ENCODE peak calls at places on chromosome 14, in eight cellular contexts. B, I, N, T, G, Q, Z and S are unnamed samples.

GRCh38 chr14:64549805-64550538 is at the start of gene PPP1R36:
- DNase-seq in I (no peak), Q (no peak), T (no peak), Z (peak), N (peak), G (no peak), B (peak), S (peak)

GRCh38 chr14:62709773-62710172 is 335.5 kb downstream of the KCNH5 start:
- DNase-seq in T (no peak), Q (no peak), B (no peak), N (no peak), I (no peak), G (no peak), Z (no peak), S (no peak)

GRCh38 chr14:36301159-36301558 is 19.3 kb downstream of the MBIP start:
- DNase-seq in T (no peak), G (no peak), N (no peak), Q (no peak), Z (no peak), I (no peak), B (no peak), S (no peak)

GRCh38 chr14:38311655-38312054 is 55.8 kb upstream of the CLEC14A start:
- DNase-seq in N (no peak), I (no peak), Z (no peak), B (no peak), T (peak), G (no peak), Q (no peak), S (no peak)

GRCh38 chr14:21382095-21382494 is 1.7 kb downstream of the SUPT16H start:
- DNase-seq in I (no peak), N (no peak), Z (no peak), B (no peak), Q (no peak), G (no peak), T (no peak), S (no peak)

GRCh38 chr14:75426332-75427125 is 1.3 kb upstream of the JDP2 start:
- DNase-seq in T (no peak), I (no peak), B (peak), N (no peak), Z (no peak), Q (no peak), G (no peak), S (peak)

GRCh38 chr14:75531660-75532317 is 9.5 kb downstream of the BATF start:
- DNase-seq in B (no peak), N (no peak), I (no peak), T (no peak), Z (no peak), G (no peak), Q (no peak), S (peak)

GRCh38 chr14:64636208-64636979 is 67.8 kb upstream of the PLEKHG3 start:
- DNase-seq in I (peak), Q (peak), T (peak), B (peak), Z (peak), G (peak), N (peak), S (peak)

GRCh38 chr14:36553650-36554260 is 28.7 kb downstream of the NKX2-8 start:
- DNase-seq in G (peak), B (peak), Q (no peak), I (peak), Z (no peak), T (peak), N (peak), S (peak)

GRCh38 chr14:103808403-103809001 is 38.9 kb downstream of the PPP1R13B start:
- DNase-seq in B (peak), Q (peak), G (peak), Z (peak), I (peak), N (peak), T (peak), S (peak)

GRCh38 chr14:99206053-99206452 is 65.9 kb downstream of the BCL11B start:
- DNase-seq in T (no peak), Z (no peak), B (no peak), I (no peak), Q (no peak), G (no peak), N (no peak), S (no peak)

GRCh38 chr14:38211258-38211735 is 3.6 kb downstream of the SSTR1 start:
- DNase-seq in I (peak), Q (no peak), Z (peak), T (no peak), N (no peak), B (no peak), G (no peak), S (no peak)

GRCh38 chr14:106228541-106229158 is 702.3 kb downstream of the TMEM121 start:
- DNase-seq in T (no peak), Q (no peak), I (no peak), Z (no peak), B (no peak), N (no peak), G (no peak), S (peak)

GRCh38 chr14:94100847-94101246 is 9.7 kb upstream of the IFI27 start:
- DNase-seq in G (no peak), Q (no peak), I (no peak), N (no peak), T (no peak), Z (no peak), B (no peak), S (no peak)

GRCh38 chr14:81396108-81396507 is 4.0 kb downstream of the STON2 start:
- DNase-seq in B (no peak), Z (no peak), G (no peak), N (no peak), Q (no peak), I (no peak), T (no peak), S (no peak)

GRCh38 chr14:69152181-69152943 is 557 bp downstream of the DCAF5 start:
- DNase-seq in G (no peak), N (peak), T (peak), B (peak), I (peak), Q (no peak), Z (peak), S (no peak)

GRCh38 chr14:39360316-39360715 is 71.9 kb downstream of the FBXO33 start:
- DNase-seq in N (no peak), G (no peak), Z (no peak), T (no peak), Q (no peak), I (no peak), B (no peak), S (no peak)

GRCh38 chr14:65359503-65359902 is 53.0 kb upstream of the FUT8 start:
- DNase-seq in B (no peak), G (peak), Q (no peak), Z (no peak), N (no peak), I (no peak), T (peak), S (no peak)

GRCh38 chr14:99728981-99729451 is 44.9 kb downstream of the CYP46A1 start:
- DNase-seq in Q (no peak), T (no peak), B (no peak), I (no peak), Z (peak), N (no peak), G (no peak), S (no peak)

GRCh38 chr14:27387458-27387857 is 789.6 kb upstream of the NOVA1 start:
- DNase-seq in Z (no peak), B (no peak), I (no peak), G (no peak), Q (no peak), N (no peak), T (no peak), S (no peak)

GRCh38 chr14:99259327-99259726 is 12.7 kb downstream of the BCL11B start:
- DNase-seq in B (no peak), I (no peak), Q (no peak), Z (no peak), T (no peak), G (no peak), N (no peak), S (peak)

GRCh38 chr14:52265248-52265647 is 2.2 kb upstream of the PTGDR start:
- DNase-seq in N (no peak), T (peak), Q (no peak), I (no peak), B (peak), G (no peak), Z (no peak), S (no peak)

GRCh38 chr14:103155013-103155412 is 31.8 kb downstream of the TNFAIP2 start:
- DNase-seq in B (no peak), G (no peak), T (no peak), I (no peak), N (no peak), Q (no peak), Z (no peak), S (no peak)

GRCh38 chr14:95329941-95330340 is 10.2 kb upstream of the CLMN start:
- DNase-seq in I (no peak), G (no peak), N (no peak), Z (no peak), B (no peak), T (no peak), Q (no peak), S (no peak)

GRCh38 chr14:93078830-93079229 is 36.9 kb downstream of the ITPK1 start:
- DNase-seq in Q (no peak), B (no peak), T (no peak), Z (no peak), N (no peak), I (no peak), G (no peak), S (no peak)

GRCh38 chr14:72583316-72584272 is 310.3 kb downstream of the DPF3 start:
- DNase-seq in B (no peak), Q (no peak), T (no peak), G (no peak), N (no peak), Z (no peak), I (no peak), S (no peak)

GRCh38 chr14:91889477-91890211 is 22.3 kb upstream of the TC2N start:
- DNase-seq in B (no peak), G (no peak), T (peak), Z (no peak), Q (no peak), I (no peak), N (peak), S (no peak)

GRCh38 chr14:50550294-50550693 is 9.7 kb upstream of the ATL1 start:
- DNase-seq in T (no peak), G (no peak), Z (no peak), Q (no peak), I (no peak), B (no peak), N (no peak), S (peak)

GRCh38 chr14:104552738-104553125 is 26.8 kb upstream of the C14orf180 start:
- DNase-seq in G (no peak), N (no peak), I (no peak), Z (no peak), Q (no peak), B (no peak), T (no peak), S (no peak)

GRCh38 chr14:94291906-94292525 is 1.1 kb downstream of the SERPINA10 start:
- DNase-seq in Q (no peak), I (no peak), B (no peak), N (no peak), Z (no peak), G (no peak), T (no peak), S (no peak)